ENCODE peak calls at places on chromosomes 3 and 15, in eight cellular contexts. Y is hepatic stellate cell; M is GM23338; L is skeletal muscle cell; H is CD4-positive, alpha-beta T cell; J is amygdala; S is stimulated activated naive CD8-positive, alpha-beta T cell treated with anti-CD3 and anti-CD28 coated beads, Interleukin-15, amount 100 ng/mL, for 72 hours; R is left ventricle myocardium inferior. W is an unnamed sample.

GRCh38 chr3:108118038-108118727 is 27.4 kb upstream of the CD47 start:
- DNase-seq in Y (no peak), M (no peak), L (no peak), H (no peak), J (no peak), S (no peak), R (no peak), W (no peak)

GRCh38 chr3:33453331-33453761 is 13.1 kb upstream of the UBP1 start:
- DNase-seq in Y (no peak), M (no peak), L (no peak), H (no peak), J (no peak), S (no peak), R (no peak), W (no peak)

GRCh38 chr3:27628029-27628750 is 93.9 kb downstream of the EOMES start:
- DNase-seq in Y (no peak), M (no peak), L (no peak), H (no peak), J (no peak), S (no peak), R (no peak), W (no peak)

GRCh38 chr3:191783039-191783438 is 322.1 kb downstream of the PYDC2 start:
- DNase-seq in Y (no peak), M (no peak), L (no peak), H (no peak), J (no peak), S (no peak), R (no peak), W (no peak)

GRCh38 chr3:79199966-79200365 is 567.8 kb downstream of the ROBO1 start:
- DNase-seq in Y (no peak), M (no peak), L (no peak), H (no peak), J (no peak), S (no peak), R (no peak), W (no peak)

GRCh38 chr3:118817748-118818165 is 216.9 kb downstream of the IGSF11 start:
- DNase-seq in Y (peak; percentile 19), M (peak; percentile 88), L (peak; percentile 6), H (no peak), J (no peak), S (peak; percentile 35), R (no peak), W (no peak)

GRCh38 chr3:128585974-128586373 is 64.6 kb downstream of the RPN1 start:
- DNase-seq in Y (no peak), M (no peak), L (peak; percentile 16), H (no peak), J (no peak), S (no peak), R (no peak), W (no peak)

GRCh38 chr15:66681395-66681794 is 20.6 kb upstream of the SMAD6 start:
- DNase-seq in Y (no peak), M (no peak), L (no peak), H (no peak), J (no peak), S (no peak), R (no peak), W (no peak)

GRCh38 chr15:31079519-31079918 is 22.0 kb downstream of the TRPM1 start:
- DNase-seq in Y (peak; percentile 65), M (peak; percentile 71), L (no peak), H (no peak), J (no peak), S (no peak), R (no peak), W (no peak)

GRCh38 chr3:97497138-97497537 is 267.4 kb upstream of the ARL6 start:
- DNase-seq in Y (no peak), M (no peak), L (no peak), H (no peak), J (no peak), S (no peak), R (no peak), W (no peak)

GRCh38 chr15:25719101-25719985 is 143.8 kb downstream of the ATP10A start:
- DNase-seq in Y (no peak), M (no peak), L (no peak), H (no peak), J (no peak), S (no peak), R (no peak), W (no peak)

GRCh38 chr3:94303897-94304296 is 241.0 kb downstream of the NSUN3 start:
- DNase-seq in Y (no peak), M (peak; percentile 32), L (no peak), H (no peak), J (no peak), S (no peak), R (peak; percentile 20), W (no peak)

GRCh38 chr3:152123457-152123856 is 145.3 kb upstream of the MBNL1 start:
- DNase-seq in Y (no peak), M (no peak), L (no peak), H (no peak), J (no peak), S (no peak), R (no peak), W (no peak)

GRCh38 chr3:129621626-129622417 is 15.3 kb upstream of the PLXND1 start:
- DNase-seq in Y (peak; percentile 20), M (no peak), L (no peak), H (no peak), J (no peak), S (no peak), R (peak; percentile 40), W (no peak)

GRCh38 chr3:196662033-196662432 is 22.5 kb downstream of the NRROS start:
- DNase-seq in Y (no peak), M (no peak), L (no peak), H (no peak), J (no peak), S (no peak), R (no peak), W (no peak)

GRCh38 chr3:188283347-188283746 is 129.4 kb downstream of the LPP start:
- DNase-seq in Y (no peak), M (no peak), L (no peak), H (no peak), J (no peak), S (no peak), R (no peak), W (no peak)

GRCh38 chr3:21729888-21730459 is 21.0 kb downstream of the ZNF385D start:
- DNase-seq in Y (no peak), M (no peak), L (peak; percentile 55), H (no peak), J (no peak), S (no peak), R (no peak), W (no peak)

GRCh38 chr3:191894406-191894805 is 433.4 kb downstream of the PYDC2 start:
- DNase-seq in Y (no peak), M (peak; percentile 47), L (no peak), H (no peak), J (no peak), S (no peak), R (no peak), W (no peak)

GRCh38 chr3:72301779-72302178 is 516.8 kb upstream of the PROK2 start:
- DNase-seq in Y (no peak), M (no peak), L (no peak), H (no peak), J (no peak), S (no peak), R (no peak), W (no peak)

GRCh38 chr15:42490246-42490742 is 647 bp downstream of the ZNF106 start:
- DNase-seq in Y (peak; percentile 16), M (no peak), L (no peak), H (no peak), J (no peak), S (no peak), R (no peak), W (no peak)

GRCh38 chr15:29668120-29668602 is 154.1 kb downstream of the TJP1 start:
- DNase-seq in Y (peak; percentile 68), M (peak; percentile 96), L (no peak), H (no peak), J (peak; percentile 53), S (peak; percentile 61), R (no peak), W (no peak)

GRCh38 chr3:155230382-155230781 is 63.1 kb downstream of the STRIT1 start:
- DNase-seq in Y (no peak), M (no peak), L (peak; percentile 97), H (no peak), J (no peak), S (no peak), R (no peak), W (no peak)

GRCh38 chr3:10408680-10409079 is 87.8 kb upstream of the SEC13 start:
- DNase-seq in Y (peak; percentile 46), M (no peak), L (no peak), H (no peak), J (no peak), S (no peak), R (no peak), W (no peak)

GRCh38 chr15:73888224-73889041 is 15.1 kb downstream of the TBC1D21 start:
- DNase-seq in Y (no peak), M (no peak), L (no peak), H (no peak), J (no peak), S (no peak), R (no peak), W (no peak)

GRCh38 chr15:40334941-40335795 is 5.6 kb downstream of the CCDC9B start:
- DNase-seq in Y (no peak), M (no peak), L (no peak), H (no peak), J (no peak), S (no peak), R (no peak), W (no peak)

GRCh38 chr3:46978985-46979944 is at the start of gene NBEAL2:
- DNase-seq in Y (peak; percentile 96), M (peak; percentile 96), L (peak; percentile 53), H (peak; percentile 95), J (peak; percentile 43), S (peak; percentile 96), R (peak; percentile 98), W (peak; percentile 95)

GRCh38 chr3:16248556-16248955 is 16.2 kb downstream of the DPH3 start:
- DNase-seq in Y (no peak), M (no peak), L (no peak), H (no peak), J (no peak), S (no peak), R (no peak), W (no peak)

GRCh38 chr15:38879909-38880471 is 315.4 kb upstream of the RASGRP1 start:
- DNase-seq in Y (no peak), M (no peak), L (no peak), H (no peak), J (no peak), S (no peak), R (peak; percentile 28), W (no peak)

GRCh38 chr3:51434746-51435323 is 43.8 kb downstream of the RBM15B start:
- DNase-seq in Y (peak; percentile 22), M (peak; percentile 84), L (peak; percentile 10), H (no peak), J (no peak), S (peak; percentile 44), R (no peak), W (peak; percentile 10)

GRCh38 chr3:19474169-19474568 is 325.9 kb downstream of the KCNH8 start:
- DNase-seq in Y (no peak), M (peak; percentile 33), L (no peak), H (no peak), J (no peak), S (no peak), R (no peak), W (no peak)

GRCh38 chr3:37291275-37291700 is 116.9 kb upstream of the LRRFIP2 start:
- DNase-seq in Y (peak; percentile 49), M (no peak), L (peak; percentile 27), H (no peak), J (no peak), S (no peak), R (no peak), W (no peak)

GRCh38 chr15:72033711-72034110 is 84.2 kb downstream of the MYO9A start:
- DNase-seq in Y (peak; percentile 30), M (no peak), L (peak; percentile 6), H (no peak), J (no peak), S (no peak), R (no peak), W (no peak)

GRCh38 chr3:29370021-29370420 is 89.2 kb downstream of the RBMS3 start:
- DNase-seq in Y (no peak), M (no peak), L (no peak), H (no peak), J (no peak), S (no peak), R (no peak), W (no peak)